ENCODE peak calls at places on chromosomes 5 and 9, in nine cellular contexts. I is fibroblast of pulmonary artery, O is astrocyte of the spinal cord, Z is epithelial cell of esophagus, N is spleen, W is lower lobe of right lung, S is PC-9, X is kidney, Y is Caco-2. J is an unnamed sample.

GRCh38 chr5:126852104-126852531 is 75.2 kb downstream of the LMNB1 start:
- DNase-seq in O (no peak), Y (no peak), X (no peak), S (no peak), N (no peak), I (peak; percentile 83), Z (no peak), W (no peak), J (no peak)

GRCh38 chr9:130539473-130540223 is 39.7 kb upstream of the FUBP3 start:
- DNase-seq in X (no peak), I (peak; percentile 85), Z (peak; percentile 96), O (peak; percentile 46), W (no peak), Y (no peak), N (no peak), S (peak; percentile 78), J (no peak)

GRCh38 chr5:167982-168660 is 23.2 kb upstream of the LRRC14B start:
- DNase-seq in Z (peak; percentile 15), I (peak; percentile 95), Y (no peak), X (no peak), S (no peak), W (no peak), N (peak; percentile 60), O (peak; percentile 98), J (no peak)

GRCh38 chr9:80061940-80062339 is 490.2 kb downstream of the TLE4 start:
- DNase-seq in Z (peak; percentile 13), Y (no peak), S (no peak), W (no peak), O (peak; percentile 98), X (no peak), I (peak; percentile 60), N (no peak), J (no peak)

GRCh38 chr9:14314424-14314928 is 535 bp upstream of the NFIB start:
- DNase-seq in X (peak; percentile 92), Z (peak; percentile 96), N (no peak), W (peak; percentile 77), S (peak; percentile 54), Y (no peak), I (peak; percentile 96), O (peak; percentile 95), J (no peak)

GRCh38 chr5:123476696-123477095 is 35.3 kb upstream of the CSNK1G3 start:
- DNase-seq in I (peak; percentile 59), W (no peak), Y (no peak), O (no peak), N (no peak), Z (no peak), X (no peak), S (no peak), J (no peak)

GRCh38 chr5:464843-465590 is 22.0 kb downstream of the EXOC3 start:
- DNase-seq in Y (no peak), N (peak; percentile 78), S (no peak), I (no peak), O (no peak), W (no peak), X (peak; percentile 76), Z (no peak), J (no peak)

GRCh38 chr5:1360861-1361260 is 16.0 kb upstream of the CLPTM1L start:
- DNase-seq in Z (no peak), O (no peak), N (peak; percentile 59), Y (no peak), W (no peak), S (no peak), I (no peak), X (no peak), J (no peak)

GRCh38 chr5:9207820-9208418 is 338.0 kb downstream of the SEMA5A start:
- DNase-seq in O (peak; percentile 68), N (no peak), W (no peak), S (no peak), Y (peak; percentile 42), I (peak; percentile 80), Z (peak; percentile 76), X (no peak), J (no peak)

GRCh38 chr9:98357921-98358535 is 102.6 kb upstream of the TBC1D2 start:
- DNase-seq in W (no peak), N (no peak), X (no peak), S (no peak), O (peak; percentile 36), Z (peak; percentile 59), I (peak; percentile 62), Y (no peak), J (no peak)

GRCh38 chr9:135045264-135046155 is 42.0 kb upstream of the OLFM1 start:
- DNase-seq in Y (no peak), S (no peak), Z (no peak), N (no peak), W (peak; percentile 30), X (no peak), I (no peak), O (no peak), J (no peak)

GRCh38 chr5:127804886-127805426 is 101.8 kb downstream of the CCDC192 start:
- DNase-seq in Y (no peak), W (no peak), S (no peak), O (no peak), Z (peak; percentile 81), I (no peak), X (no peak), N (no peak), J (no peak)

GRCh38 chr9:81595887-81596558 is 93.3 kb downstream of the TLE1 start:
- DNase-seq in S (no peak), O (peak; percentile 59), I (no peak), X (no peak), N (no peak), Z (no peak), W (no peak), Y (no peak), J (no peak)

GRCh38 chr5:166062719-166063118 is 2228.7 kb upstream of the WWC1 start:
- DNase-seq in S (no peak), Y (no peak), N (no peak), W (no peak), I (no peak), Z (no peak), O (no peak), X (no peak), J (no peak)

GRCh38 chr5:139246394-139246793 is 47.1 kb upstream of the MATR3 start:
- DNase-seq in W (peak; percentile 54), N (peak; percentile 62), S (peak; percentile 11), Z (peak; percentile 49), X (no peak), Y (no peak), O (no peak), I (peak; percentile 57), J (no peak)

GRCh38 chr9:82354260-82354659 is 365.7 kb downstream of the SPATA31D1 start:
- DNase-seq in W (no peak), S (no peak), I (peak; percentile 48), Z (peak; percentile 97), X (no peak), Y (no peak), N (no peak), O (peak; percentile 91), J (no peak)

GRCh38 chr9:93224591-93224990 is 40.7 kb downstream of the WNK2 start:
- DNase-seq in S (peak; percentile 90), O (no peak), N (no peak), I (no peak), W (no peak), Z (peak; percentile 98), X (peak; percentile 79), Y (no peak), J (no peak)

GRCh38 chr5:126020770-126021169 is 402.4 kb upstream of the GRAMD2B start:
- DNase-seq in Z (no peak), N (no peak), O (no peak), Y (no peak), W (no peak), S (no peak), I (no peak), X (no peak), J (no peak)

GRCh38 chr5:2579126-2579525 is 172.4 kb downstream of the IRX2 start:
- DNase-seq in W (no peak), Z (no peak), S (no peak), Y (no peak), I (no peak), O (no peak), N (no peak), X (no peak), J (no peak)
- TF ChIP-seq CTCF in W (no peak), Z (no peak), S (no peak), Y (no peak), I (no peak), O (no peak), N (no peak), X (no peak), J (no peak)

DNA sequence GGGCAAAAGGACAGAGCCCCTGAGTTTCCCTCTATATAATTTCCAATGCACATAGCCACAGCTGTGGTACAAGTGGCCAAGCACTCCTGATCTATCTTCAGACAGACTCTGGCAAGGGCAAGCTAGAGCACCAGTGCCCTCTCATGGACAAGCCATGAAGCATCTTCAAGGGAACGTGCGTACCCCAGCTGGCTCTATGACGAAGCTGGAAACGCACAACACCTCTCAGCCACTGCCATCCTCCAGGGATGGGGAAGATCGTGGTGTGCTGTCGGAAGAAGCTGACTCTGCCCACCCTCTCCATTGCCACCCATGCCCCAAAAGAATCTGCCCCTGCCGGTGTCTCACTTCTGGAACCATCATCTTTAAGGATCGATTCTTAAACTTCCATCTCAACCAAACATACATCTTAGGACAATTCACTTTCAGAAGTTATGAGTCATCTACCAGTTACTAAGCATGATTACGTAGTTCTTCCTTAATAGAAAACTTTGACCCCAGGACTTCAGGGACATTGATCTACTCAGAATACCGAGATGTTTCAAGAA is 482.9 kb downstream of the AGTPBP1 start:
- DNase-seq in Y (peak; percentile 42), N (no peak), X (no peak), Z (peak; percentile 84), W (no peak), I (peak; percentile 65), S (peak; percentile 17), O (peak; percentile 78), J (peak; percentile 58)
- TF ChIP-seq CTCF in Y (peak; percentile 60), N (no peak), X (peak; percentile 62), Z (peak; percentile 92), W (peak; percentile 52), I (peak; percentile 57), S (peak; percentile 55), O (peak; percentile 78), J (peak; percentile 75)

DNA sequence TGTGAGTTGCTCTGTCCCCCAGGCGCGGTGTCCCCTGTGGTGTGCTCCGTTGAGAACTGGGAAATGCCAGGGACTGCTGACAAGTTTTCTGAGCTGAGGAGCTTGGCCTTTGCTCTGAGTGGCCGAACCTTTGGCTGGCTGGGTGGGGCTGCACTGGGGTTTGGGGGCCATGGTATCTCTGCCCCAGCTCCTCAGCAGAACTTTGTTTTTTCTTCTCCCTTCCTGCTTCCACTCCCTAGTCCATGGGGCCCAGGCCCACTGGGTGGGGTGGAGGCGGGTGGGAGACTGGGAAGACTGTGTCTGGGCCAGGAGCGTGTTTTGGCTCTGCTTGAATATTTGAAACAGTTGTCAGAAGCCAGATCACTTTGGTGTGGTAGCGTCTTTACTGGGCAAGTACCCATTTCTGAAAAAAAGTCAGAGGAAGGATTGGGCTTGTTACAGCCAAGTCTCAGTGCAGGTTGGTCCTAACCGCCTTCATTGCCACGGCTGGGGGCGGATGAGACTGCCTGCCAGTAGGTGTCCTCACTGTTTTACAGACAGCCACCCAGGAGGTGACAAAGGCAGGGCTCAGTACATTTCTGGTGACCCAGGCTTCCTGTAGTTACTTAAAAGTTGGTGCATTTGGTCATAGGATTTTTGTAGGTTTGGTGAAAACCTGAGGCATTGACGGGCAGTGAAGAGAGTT is 92.7 kb downstream of the DAB2IP start:
- DNase-seq in I (peak; percentile 39), Y (peak; percentile 76), O (peak; percentile 56), Z (peak; percentile 50), X (no peak), W (no peak), S (peak; percentile 67), N (peak; percentile 86), J (no peak)
- TF ChIP-seq CTCF in I (peak; percentile 42), Y (peak; percentile 81), O (peak; percentile 67), Z (peak; percentile 64), X (peak; percentile 68), W (peak; percentile 53), S (peak; percentile 56), N (peak; percentile 22), J (peak; percentile 56)

GRCh38 chr5:133316346-133317343 is 264.8 kb downstream of the HSPA4 start:
- DNase-seq in O (no peak), N (no peak), I (no peak), Y (peak; percentile 43), W (no peak), Z (no peak), X (no peak), S (no peak), J (peak; percentile 20)
- TF ChIP-seq CTCF in O (peak; percentile 21), N (no peak), I (peak; percentile 11), Y (peak; percentile 44), W (no peak), Z (peak; percentile 8), X (no peak), S (no peak), J (peak; percentile 55)